ENCODE peak calls at places on chromosome 4, in seven cellular contexts. D is astrocyte of the spinal cord, T is lower lobe of right lung, N is endodermal cell, R is uterus, E is prostate gland, M is colonic mucosa. C is an unnamed sample.

GRCh38 chr4:61580721-61581377 is 380.7 kb downstream of the ADGRL3 start:
- DNase-seq in E (no peak), R (no peak), M (no peak), N (no peak), T (no peak), D (peak), C (no peak)

GRCh38 chr4:73608677-73609594 is 11.3 kb downstream of the RASSF6 start:
- DNase-seq in N (no peak), D (peak), E (no peak), M (no peak), R (no peak), T (no peak), C (no peak)

GRCh38 chr4:11130195-11130975 is 298.3 kb downstream of the HS3ST1 start:
- DNase-seq in R (no peak), T (no peak), E (no peak), D (peak), M (no peak), N (no peak), C (no peak)

GRCh38 chr4:101229116-101229515 is 118.2 kb downstream of the PPP3CA start:
- DNase-seq in M (no peak), E (no peak), R (no peak), D (peak), T (no peak), N (no peak), C (no peak)

GRCh38 chr4:61401771-61402170 is 201.6 kb downstream of the ADGRL3 start:
- DNase-seq in R (no peak), M (no peak), T (no peak), D (no peak), N (no peak), E (no peak), C (peak)

GRCh38 chr4:53693408-53693807 is 102.1 kb upstream of the LNX1 start:
- DNase-seq in M (no peak), N (no peak), T (no peak), D (no peak), R (no peak), E (no peak), C (no peak)

GRCh38 chr4:12975511-12975910 is 508.6 kb downstream of the RAB28 start:
- DNase-seq in M (no peak), N (no peak), T (no peak), R (no peak), D (no peak), E (no peak), C (no peak)

GRCh38 chr4:159319027-159319426 is 216.1 kb downstream of the RAPGEF2 start:
- DNase-seq in D (no peak), T (no peak), N (peak), E (no peak), R (no peak), M (no peak), C (no peak)

GRCh38 chr4:169404959-169405358 is 134.2 kb upstream of the SH3RF1 start:
- DNase-seq in N (peak), D (no peak), E (no peak), M (no peak), R (no peak), T (no peak), C (peak)

GRCh38 chr4:76896731-76897521 is 1.0 kb downstream of the SOWAHB start:
- DNase-seq in T (peak), N (peak), D (peak), R (no peak), M (peak), E (peak), C (no peak)

GRCh38 chr4:14640476-14640875 is 361.8 kb upstream of the CPEB2 start:
- DNase-seq in N (no peak), D (no peak), E (no peak), M (no peak), T (no peak), R (no peak), C (no peak)

GRCh38 chr4:108425988-108426387 is 194.4 kb upstream of the RPL34 start:
- DNase-seq in D (peak), E (no peak), N (no peak), T (no peak), R (no peak), M (no peak), C (no peak)

GRCh38 chr4:105838082-105838481 is 57.2 kb upstream of the NPNT start:
- DNase-seq in R (no peak), E (no peak), T (no peak), N (no peak), D (no peak), M (no peak), C (no peak)

GRCh38 chr4:25361253-25361652 is 15.8 kb upstream of the ANAPC4 start:
- DNase-seq in N (no peak), D (no peak), T (no peak), R (no peak), M (no peak), E (no peak), C (no peak)

GRCh38 chr4:158729716-158730559 is 6.7 kb upstream of the PPID start:
- DNase-seq in M (peak), E (peak), N (peak), D (peak), T (no peak), R (peak), C (peak)

GRCh38 chr4:119897260-119897659 is 169.4 kb downstream of the MAD2L1 start:
- DNase-seq in M (no peak), N (no peak), D (no peak), T (no peak), R (no peak), E (no peak), C (no peak)

GRCh38 chr4:71974681-71975080 is 57.1 kb upstream of the NPFFR2 start:
- DNase-seq in T (no peak), D (peak), R (no peak), N (no peak), E (no peak), M (no peak), C (no peak)

GRCh38 chr4:107705742-107706556 is 14.1 kb downstream of the PAPSS1 start:
- DNase-seq in R (no peak), M (no peak), D (no peak), T (no peak), N (no peak), E (no peak), C (no peak)

GRCh38 chr4:183180096-183180495 is 81.0 kb downstream of the WWC2 start:
- DNase-seq in M (no peak), E (no peak), N (no peak), R (no peak), D (no peak), T (no peak), C (no peak)

GRCh38 chr4:128309585-128309984 is 22.0 kb upstream of the PGRMC2 start:
- DNase-seq in T (no peak), R (no peak), M (no peak), N (no peak), E (no peak), D (no peak), C (no peak)

GRCh38 chr4:128311659-128312392 is 24.2 kb upstream of the PGRMC2 start:
- DNase-seq in E (peak), T (no peak), D (no peak), N (no peak), R (no peak), M (peak), C (peak)

GRCh38 chr4:128306992-128307581 is 19.5 kb upstream of the PGRMC2 start:
- DNase-seq in N (no peak), D (no peak), E (no peak), T (no peak), M (no peak), R (no peak), C (no peak)

GRCh38 chr4:128308986-128309385 is 21.4 kb upstream of the PGRMC2 start:
- DNase-seq in M (no peak), T (no peak), D (no peak), R (no peak), N (no peak), E (no peak), C (no peak)

GRCh38 chr4:128310266-128310697 is 22.7 kb upstream of the PGRMC2 start:
- DNase-seq in R (no peak), E (no peak), D (no peak), M (peak), T (no peak), N (peak), C (no peak)
- TF ChIP-seq CTCF in R (no peak), E (no peak), D (peak), M (no peak), T (no peak), N (peak), C (no peak)

GRCh38 chr4:64158648-64159326 is 250.5 kb downstream of the TECRL start:
- DNase-seq in T (no peak), N (peak), R (no peak), E (peak), D (peak), M (peak), C (peak)
- H3K4me3 ChIP-seq in T (peak), N (no peak), R (no peak), E (no peak), D (peak), M (no peak), C (peak)

GRCh38 chr4:1661695-1662094 is 22.4 kb downstream of the FAM53A start:
- DNase-seq in D (no peak), T (no peak), E (no peak), N (no peak), R (no peak), M (no peak), C (no peak)
- TF ChIP-seq CTCF in D (no peak), T (no peak), E (no peak), N (no peak), R (no peak), M (no peak), C (no peak)

GRCh38 chr4:70737409-70737808 is 15.6 kb downstream of the RUFY3 start:
- DNase-seq in N (no peak), R (no peak), M (no peak), E (no peak), T (no peak), D (no peak), C (no peak)

GRCh38 chr4:70737006-70737405 is 15.2 kb downstream of the RUFY3 start:
- DNase-seq in D (no peak), M (no peak), R (no peak), N (no peak), T (no peak), E (no peak), C (no peak)

GRCh38 chr4:70739496-70740337 is 18.0 kb downstream of the RUFY3 start:
- DNase-seq in T (no peak), E (no peak), D (no peak), M (no peak), R (no peak), N (no peak), C (no peak)

GRCh38 chr4:70734168-70734954 is 12.6 kb downstream of the RUFY3 start:
- DNase-seq in R (no peak), E (peak), T (no peak), M (peak), D (peak), N (no peak), C (no peak)

DNA sequence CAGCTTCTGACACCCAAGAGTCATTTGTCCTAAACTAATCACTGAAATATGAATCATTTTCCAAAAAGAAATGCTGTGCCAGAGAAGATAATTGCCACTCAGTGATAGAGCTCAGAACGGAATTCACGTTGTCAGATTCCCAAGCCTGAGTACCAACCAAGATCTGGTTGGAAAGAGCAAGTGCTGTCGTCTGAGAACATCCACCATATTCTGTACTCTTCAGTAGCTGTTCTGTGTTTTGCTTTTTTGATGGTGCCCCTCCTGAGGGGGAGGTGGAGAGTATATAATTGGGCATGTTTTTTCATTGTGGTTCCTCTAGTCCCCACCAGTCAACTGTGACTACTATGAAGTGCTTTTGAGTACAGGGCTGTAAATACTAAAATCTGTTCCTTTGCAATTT is 13.2 kb downstream of the RUFY3 start:
- DNase-seq in N (no peak), T (no peak), E (no peak), R (no peak), M (no peak), D (no peak), C (no peak)
- H3K4me3 ChIP-seq in N (no peak), T (peak), E (peak), R (no peak), M (peak), D (peak), C (peak)